ENCODE peak calls at places on chromosomes 12 and 14, in eight cellular contexts. R is body of pancreas, A is breast epithelium, Z is adrenal gland, I is ovary, M is uterus, B is sigmoid colon, C is IMR-90. T is an unnamed sample. For H3K27me3, the result is how much of the 10 kb centered on the place peaks cover.

GRCh38 chr12:96194901-96195844 is 998 bp downstream of the ELK3 start:
- DNase-seq in R (peak), A (peak), Z (peak), I (peak), M (peak), B (peak), C (peak), T (peak)

GRCh38 chr12:42296503-42297109 is 29.3 kb downstream of the ZCRB1 start:
- DNase-seq in R (no peak), A (no peak), Z (no peak), I (no peak), M (no peak), B (no peak), C (no peak), T (no peak)

GRCh38 chr12:30519535-30519934 is 176.1 kb downstream of the IPO8 start:
- DNase-seq in R (peak), A (no peak), Z (no peak), I (peak), M (no peak), B (no peak), C (no peak), T (no peak)

GRCh38 chr12:47222960-47223847 is 143.4 kb upstream of the AMIGO2 start:
- DNase-seq in R (no peak), A (no peak), Z (peak), I (peak), M (no peak), B (no peak), C (no peak), T (no peak)

GRCh38 chr12:70692681-70693288 is 55.6 kb upstream of the PTPRB start:
- DNase-seq in R (no peak), A (no peak), Z (no peak), I (no peak), M (no peak), B (no peak), C (peak), T (no peak)

GRCh38 chr14:91119556-91120311 is 5.9 kb downstream of the DGLUCY start:
- DNase-seq in R (no peak), A (peak), Z (peak), I (no peak), M (no peak), B (no peak), C (peak), T (no peak)

GRCh38 chr12:89470741-89471504 is 53.7 kb downstream of the GALNT4 start:
- DNase-seq in R (no peak), A (no peak), Z (no peak), I (no peak), M (no peak), B (no peak), C (peak), T (no peak)

GRCh38 chr14:92659765-92660561 is 88.5 kb downstream of the LGMN start:
- DNase-seq in R (peak), A (peak), Z (peak), I (no peak), M (no peak), B (no peak), C (no peak), T (peak)

GRCh38 chr14:82125963-82126362 is 592.3 kb upstream of the SEL1L start:
- DNase-seq in R (peak), A (no peak), Z (no peak), I (no peak), M (no peak), B (no peak), C (no peak), T (no peak)

GRCh38 chr14:68762944-68763831 is 29.7 kb downstream of the ZFP36L1 start:
- DNase-seq in R (peak), A (peak), Z (peak), I (peak), M (peak), B (peak), C (peak), T (no peak)

GRCh38 chr14:58755026-58755929 is 117.5 kb downstream of the DACT1 start:
- DNase-seq in R (peak), A (no peak), Z (no peak), I (no peak), M (no peak), B (no peak), C (no peak), T (no peak)

GRCh38 chr12:34395056-34396005 is 373.0 kb downstream of the ALG10 start:
- DNase-seq in R (peak), A (peak), Z (peak), I (peak), M (peak), B (peak), C (no peak), T (peak)

GRCh38 chr12:96578526-96579125 is 89.2 kb downstream of the CFAP54 start:
- DNase-seq in R (no peak), A (no peak), Z (no peak), I (no peak), M (no peak), B (no peak), C (peak), T (no peak)

GRCh38 chr12:30862486-30862885 is 64.1 kb upstream of the TSPAN11 start:
- DNase-seq in R (no peak), A (no peak), Z (peak), I (no peak), M (no peak), B (no peak), C (peak), T (no peak)

GRCh38 chr12:79617696-79618095 is 73.1 kb downstream of the PAWR start:
- DNase-seq in R (no peak), A (no peak), Z (no peak), I (no peak), M (no peak), B (no peak), C (no peak), T (no peak)

GRCh38 chr12:97756066-97756701 is 293.6 kb downstream of the RMST start:
- DNase-seq in R (no peak), A (no peak), Z (no peak), I (no peak), M (no peak), B (no peak), C (no peak), T (no peak)

GRCh38 chr12:124150176-124150575 is 144.7 kb upstream of the RFLNA start:
- DNase-seq in R (no peak), A (no peak), Z (no peak), I (no peak), M (no peak), B (no peak), C (no peak), T (no peak)

GRCh38 chr12:68425998-68426397 is 93.8 kb upstream of the MDM1 start:
- DNase-seq in R (no peak), A (no peak), Z (no peak), I (no peak), M (no peak), B (no peak), C (peak), T (no peak)

GRCh38 chr14:24993631-24994030 is 56.3 kb downstream of the STXBP6 start:
- DNase-seq in R (no peak), A (no peak), Z (no peak), I (no peak), M (no peak), B (no peak), C (no peak), T (no peak)

GRCh38 chr14:30389134-30389900 is 169.6 kb upstream of the G2E3 start:
- DNase-seq in R (peak), A (peak), Z (peak), I (no peak), M (no peak), B (no peak), C (no peak), T (no peak)

GRCh38 chr14:89093083-89093482 is 268.6 kb downstream of the TTC8 start:
- DNase-seq in R (no peak), A (no peak), Z (no peak), I (no peak), M (no peak), B (no peak), C (peak), T (no peak)

GRCh38 chr12:5379737-5380496 is 52.0 kb upstream of the NTF3 start:
- DNase-seq in R (peak), A (no peak), Z (no peak), I (no peak), M (no peak), B (no peak), C (no peak), T (peak)

GRCh38 chr14:54329082-54329695 is 67.6 kb upstream of the CDKN3 start:
- DNase-seq in R (peak), A (no peak), Z (peak), I (peak), M (peak), B (no peak), C (peak), T (peak)

GRCh38 chr12:62813031-62813829 is 121.7 kb downstream of the PPM1H start:
- DNase-seq in R (peak), A (no peak), Z (peak), I (peak), M (peak), B (peak), C (peak), T (peak)

GRCh38 chr12:116015525-116015924 is 262.0 kb downstream of the MED13L start:
- DNase-seq in R (no peak), A (no peak), Z (no peak), I (no peak), M (no peak), B (no peak), C (peak), T (no peak)

GRCh38 chr12:68224613-68225285 is 861 bp downstream of the IL26 start:
- DNase-seq in R (no peak), A (no peak), Z (no peak), I (no peak), M (no peak), B (no peak), C (peak), T (no peak)

GRCh38 chr14:63371033-63371432 is 52.3 kb upstream of the GPHB5 start:
- DNase-seq in R (no peak), A (no peak), Z (no peak), I (no peak), M (no peak), B (no peak), C (no peak), T (no peak)

GRCh38 chr12:121223283-121223946 is 13.5 kb downstream of the P2RX4 start:
- DNase-seq in R (peak), A (no peak), Z (no peak), I (no peak), M (no peak), B (no peak), C (no peak), T (no peak)

GRCh38 chr12:11576104-11576503 is 73.4 kb upstream of the ETV6 start:
- DNase-seq in R (no peak), A (peak), Z (no peak), I (no peak), M (no peak), B (peak), C (peak), T (no peak)

GRCh38 chr12:50132505-50133135 is 20.6 kb downstream of the COX14 start:
- DNase-seq in R (no peak), A (no peak), Z (no peak), I (no peak), M (no peak), B (no peak), C (peak), T (no peak)

GRCh38 chr12:122437656-122438121 is 15.2 kb upstream of the CLIP1 start:
- DNase-seq in R (peak), A (peak), Z (peak), I (peak), M (peak), B (peak), C (peak), T (no peak)

GRCh38 chr14:75711134-75711795 is 50.2 kb downstream of the TTLL5 start:
- DNase-seq in R (peak), A (no peak), Z (peak), I (no peak), M (peak), B (no peak), C (peak), T (no peak)

GRCh38 chr14:71720978-71721624 is 211.1 kb upstream of the RGS6 start:
- DNase-seq in R (peak), A (no peak), Z (peak), I (no peak), M (no peak), B (no peak), C (peak), T (no peak)

GRCh38 chr12:43444940-43445564 is 107.0 kb downstream of the ADAMTS20 start:
- DNase-seq in R (peak), A (no peak), Z (peak), I (no peak), M (peak), B (no peak), C (peak), T (peak)

GRCh38 chr14:32366995-32367394 is 37.9 kb downstream of the AKAP6 start:
- DNase-seq in R (no peak), A (no peak), Z (no peak), I (no peak), M (no peak), B (no peak), C (no peak), T (no peak)

GRCh38 chr12:51865757-51866270 is 17.3 kb upstream of the FIGNL2 start:
- DNase-seq in R (no peak), A (no peak), Z (no peak), I (no peak), M (no peak), B (no peak), C (no peak), T (peak)

GRCh38 chr12:51866324-51866723 is 17.8 kb upstream of the FIGNL2 start:
- DNase-seq in R (no peak), A (no peak), Z (no peak), I (no peak), M (no peak), B (no peak), C (no peak), T (no peak)

GRCh38 chr12:51863921-51864700 is 15.6 kb upstream of the FIGNL2 start:
- DNase-seq in R (no peak), A (no peak), Z (no peak), I (peak), M (no peak), B (no peak), C (no peak), T (no peak)

GRCh38 chr12:51864701-51865469 is 16.4 kb upstream of the FIGNL2 start:
- DNase-seq in R (no peak), A (no peak), Z (no peak), I (no peak), M (no peak), B (no peak), C (no peak), T (no peak)

GRCh38 chr12:51865470-51865745 is 16.9 kb upstream of the FIGNL2 start:
- DNase-seq in R (no peak), A (no peak), Z (no peak), I (no peak), M (no peak), B (no peak), C (no peak), T (no peak)
- H3K27me3 ChIP-seq in R (under half), A (under half), Z (under half), I (under half), M (under half), B (under half), C (half or more), T (under half)

DNA sequence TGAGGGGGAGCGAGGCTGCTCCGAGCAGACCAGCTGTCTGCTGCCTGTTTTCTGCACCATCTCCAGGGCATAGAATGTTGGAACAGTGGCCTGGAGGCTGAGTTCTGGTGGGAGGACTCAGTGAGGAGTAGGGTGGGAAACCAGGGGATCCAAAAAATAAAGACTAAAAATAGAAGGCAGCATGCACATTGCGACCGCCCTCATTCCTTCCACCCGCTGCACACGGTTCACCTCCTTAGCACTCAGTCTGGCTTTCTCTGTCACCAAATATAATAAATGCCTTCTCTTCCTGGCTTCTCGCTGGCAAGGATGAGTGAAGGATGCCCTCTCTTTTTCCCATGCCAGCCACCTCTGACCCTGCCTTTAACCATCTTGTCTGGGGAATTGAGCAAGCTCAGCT is 146.2 kb downstream of the AACS start:
- DNase-seq in R (no peak), A (no peak), Z (no peak), I (no peak), M (no peak), B (no peak), C (no peak), T (no peak)
- TF ChIP-seq POLR2A in R (no peak), A (no peak), Z (no peak), I (no peak), M (no peak), B (no peak), C (no peak), T (no peak)

GRCh38 chr12:130816055-130816454 is 23.0 kb downstream of the STX2 start:
- DNase-seq in R (no peak), A (no peak), Z (no peak), I (no peak), M (no peak), B (no peak), C (no peak), T (no peak)
- H3K4me3 ChIP-seq in R (no peak), A (no peak), Z (no peak), I (no peak), M (no peak), B (no peak), C (no peak), T (no peak)

DNA sequence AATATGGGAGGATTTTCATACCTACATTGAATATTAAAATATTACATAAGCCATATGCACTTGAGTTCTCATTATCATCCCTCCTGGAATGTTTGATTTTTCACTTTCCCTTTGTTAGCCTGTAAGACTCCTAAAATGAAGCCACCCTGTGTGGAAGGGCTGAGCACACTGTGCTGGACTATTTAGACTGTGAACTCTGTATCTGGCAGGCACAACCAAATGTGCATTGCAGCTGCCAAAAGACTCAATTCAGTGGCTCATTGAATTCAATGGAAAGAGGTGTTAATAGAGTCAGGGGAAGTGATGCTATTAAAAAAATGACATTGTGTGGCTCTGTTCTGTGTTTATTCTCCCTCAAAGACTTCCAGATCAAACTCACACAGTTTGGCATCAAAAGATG is 111.1 kb downstream of the SMOC1 start:
- DNase-seq in R (no peak), A (no peak), Z (no peak), I (no peak), M (no peak), B (no peak), C (no peak), T (no peak)
- H3K27me3 ChIP-seq in R (under half), A (under half), Z (under half), I (under half), M (under half), B (under half), C (under half), T (under half)

DNA sequence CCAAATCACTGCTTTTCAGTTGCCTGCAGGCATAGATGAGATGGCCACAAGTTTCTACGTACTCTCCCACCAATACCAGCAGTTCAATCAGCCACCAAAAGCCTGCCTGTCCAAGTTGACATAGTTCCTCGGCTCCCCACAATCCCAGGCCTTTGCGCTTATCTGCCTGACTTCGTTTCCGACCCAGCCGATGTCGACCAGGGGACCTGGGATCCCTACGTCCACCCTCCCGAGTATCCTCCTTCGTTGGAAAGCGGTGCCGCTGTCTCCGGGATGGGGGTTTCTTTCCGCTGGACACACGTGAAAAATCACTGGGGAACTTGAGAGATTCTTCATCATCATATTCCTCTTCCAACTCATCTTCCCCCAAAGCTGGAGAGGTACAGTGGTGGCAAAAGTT is 1.6 kb downstream of the DNAJC14 start:
- DNase-seq in R (no peak), A (no peak), Z (no peak), I (peak), M (no peak), B (peak), C (no peak), T (no peak)
- TF ChIP-seq POLR2A in R (no peak), A (no peak), Z (no peak), I (no peak), M (no peak), B (no peak), C (no peak), T (no peak)

DNA sequence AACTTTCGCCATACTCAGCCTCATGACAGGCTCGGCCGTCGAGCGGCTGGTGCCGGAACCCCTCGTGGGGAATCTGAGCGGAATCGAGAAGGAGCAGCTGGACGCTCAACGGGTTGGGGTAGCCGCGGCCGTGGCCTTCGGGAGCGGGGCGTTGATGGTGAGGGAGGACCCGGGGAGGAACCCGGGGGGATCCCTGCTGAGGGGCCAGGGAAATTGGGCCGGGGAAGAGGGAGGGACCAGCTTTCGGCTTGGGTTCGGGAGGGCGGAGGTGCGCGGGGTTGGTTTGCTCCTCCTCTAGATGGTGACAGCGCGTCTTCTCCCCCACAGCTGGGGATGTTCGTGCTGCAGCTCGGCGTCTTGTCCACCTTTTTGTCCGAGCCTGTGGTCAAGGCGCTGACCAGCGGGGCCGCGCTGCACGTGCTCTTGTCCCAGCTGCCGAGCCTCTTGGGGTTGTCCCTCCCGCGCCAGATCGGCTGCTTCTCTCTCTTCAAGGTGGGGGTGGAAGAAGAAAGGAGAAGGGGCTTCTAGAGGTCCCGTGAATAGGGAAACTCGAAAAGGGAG is 9.8 kb downstream of the ARHGEF25 start:
- DNase-seq in R (no peak), A (no peak), Z (no peak), I (no peak), M (no peak), B (peak), C (no peak), T (no peak)
- H3K4me3 ChIP-seq in R (no peak), A (peak), Z (no peak), I (no peak), M (peak), B (peak), C (peak), T (peak)

GRCh38 chr14:76867536-76868452 is 41.6 kb downstream of the LRRC74A start:
- DNase-seq in R (no peak), A (no peak), Z (peak), I (no peak), M (no peak), B (no peak), C (no peak), T (no peak)
- H3K27me3 ChIP-seq in R (under half), A (under half), Z (under half), I (under half), M (under half), B (under half), C (under half), T (under half)

DNA sequence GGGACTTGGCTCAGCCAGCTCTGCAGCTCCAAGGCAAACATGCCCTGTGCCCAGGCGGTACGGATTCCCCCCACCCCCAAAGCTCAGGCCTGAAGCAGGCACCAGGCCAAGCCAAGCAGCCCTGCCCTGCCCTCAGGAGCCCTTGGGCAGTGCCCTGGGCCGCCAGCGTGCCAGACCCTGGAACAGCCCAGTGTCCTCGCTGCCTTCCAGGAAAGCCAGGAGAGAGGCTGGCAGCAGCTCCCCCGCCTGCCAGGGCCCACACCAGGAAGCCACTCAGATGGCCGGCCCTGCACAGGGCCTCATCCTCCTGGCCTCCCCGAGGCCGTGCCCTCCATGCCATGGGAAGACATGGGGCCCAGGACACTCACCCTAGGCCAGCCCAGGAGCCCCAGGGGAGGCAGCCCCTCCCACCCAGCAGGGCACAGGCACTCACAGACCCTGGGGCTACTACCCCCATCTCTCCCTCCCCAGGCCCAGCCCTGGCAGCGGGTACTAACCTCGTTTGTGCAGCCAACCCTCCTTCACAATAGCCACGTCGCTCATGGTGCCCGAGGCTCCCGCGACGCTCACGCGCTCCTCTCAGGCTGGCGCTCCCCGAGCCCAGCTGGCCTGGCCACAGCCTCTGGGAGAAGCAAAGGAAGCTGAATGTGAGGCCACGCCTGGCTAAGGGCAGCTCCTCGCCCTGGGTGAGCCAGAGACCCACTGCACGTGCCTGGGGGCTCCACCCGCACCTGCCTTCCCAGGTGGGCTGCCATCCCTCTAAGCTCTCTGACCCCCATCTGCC is 3.3 kb downstream of the AKT1 start:
- DNase-seq in R (peak), A (no peak), Z (peak), I (no peak), M (no peak), B (no peak), C (no peak), T (peak)
- TF ChIP-seq POLR2A in R (no peak), A (no peak), Z (no peak), I (no peak), M (no peak), B (no peak), C (no peak), T (no peak)